ENCODE peak calls at places on chromosomes 13 and 19, in six cellular contexts. I is sigmoid colon, B is breast epithelium, N is suprapubic skin, E is endothelial cell of umbilical vein, Y is HepG2. A is an unnamed sample.
A peak's percentile ranks its signal among the peaks of the same experiment; 100 is the strongest.

GRCh38 chr13:58085819-58086218 is 454.3 kb downstream of the PCDH17 start:
- DNase-seq in I (no peak), B (no peak), N (no peak), E (no peak), Y (no peak), A (no peak)

GRCh38 chr19:2788237-2788636 is 2.9 kb downstream of the THOP1 start:
- DNase-seq in I (no peak), B (no peak), N (no peak), E (no peak), Y (peak; percentile 52), A (no peak)

GRCh38 chr19:2375341-2376121 is 15.5 kb downstream of the TMPRSS9 start:
- DNase-seq in I (no peak), B (no peak), N (no peak), E (no peak), Y (no peak), A (no peak)

GRCh38 chr13:76035711-76036110 is 399.6 kb downstream of the LMO7 start:
- DNase-seq in I (no peak), B (no peak), N (no peak), E (peak; percentile 4), Y (no peak), A (no peak)

GRCh38 chr13:28297341-28297740 is 159.0 kb downstream of the PAN3 start:
- DNase-seq in I (no peak), B (no peak), N (no peak), E (no peak), Y (no peak), A (no peak)

GRCh38 chr13:75263741-75264407 is 218.1 kb downstream of the TBC1D4 start:
- DNase-seq in I (no peak), B (no peak), N (no peak), E (no peak), Y (no peak), A (no peak)

GRCh38 chr13:113437408-113438010 is 15.8 kb downstream of the ADPRHL1 start:
- DNase-seq in I (no peak), B (no peak), N (no peak), E (no peak), Y (peak; percentile 76), A (no peak)

GRCh38 chr19:18700501-18701249 is 17.2 kb downstream of the CRTC1 start:
- DNase-seq in I (peak; percentile 92), B (peak; percentile 67), N (peak; percentile 78), E (peak; percentile 43), Y (no peak), A (peak; percentile 83)

GRCh38 chr13:34208326-34208725 is 390.4 kb downstream of the RFC3 start:
- DNase-seq in I (no peak), B (no peak), N (no peak), E (no peak), Y (no peak), A (no peak)

GRCh38 chr19:46380690-46381089 is 32.7 kb downstream of the CCDC8 start:
- DNase-seq in I (no peak), B (no peak), N (no peak), E (peak; percentile 34), Y (no peak), A (no peak)

GRCh38 chr13:42354246-42355117 is 82.5 kb downstream of the AKAP11 start:
- DNase-seq in I (no peak), B (no peak), N (no peak), E (peak; percentile 8), Y (no peak), A (no peak)

GRCh38 chr13:46893221-46893620 is 3.6 kb downstream of the HTR2A start:
- DNase-seq in I (no peak), B (no peak), N (no peak), E (no peak), Y (no peak), A (no peak)
- H3K4me3 ChIP-seq in I (peak overlapping the region; percentile 64), B (no peak overlapping the region), N (peak overlapping the region; percentile 47), E (no peak overlapping the region), Y (no peak overlapping the region), A (no peak overlapping the region)

DNA sequence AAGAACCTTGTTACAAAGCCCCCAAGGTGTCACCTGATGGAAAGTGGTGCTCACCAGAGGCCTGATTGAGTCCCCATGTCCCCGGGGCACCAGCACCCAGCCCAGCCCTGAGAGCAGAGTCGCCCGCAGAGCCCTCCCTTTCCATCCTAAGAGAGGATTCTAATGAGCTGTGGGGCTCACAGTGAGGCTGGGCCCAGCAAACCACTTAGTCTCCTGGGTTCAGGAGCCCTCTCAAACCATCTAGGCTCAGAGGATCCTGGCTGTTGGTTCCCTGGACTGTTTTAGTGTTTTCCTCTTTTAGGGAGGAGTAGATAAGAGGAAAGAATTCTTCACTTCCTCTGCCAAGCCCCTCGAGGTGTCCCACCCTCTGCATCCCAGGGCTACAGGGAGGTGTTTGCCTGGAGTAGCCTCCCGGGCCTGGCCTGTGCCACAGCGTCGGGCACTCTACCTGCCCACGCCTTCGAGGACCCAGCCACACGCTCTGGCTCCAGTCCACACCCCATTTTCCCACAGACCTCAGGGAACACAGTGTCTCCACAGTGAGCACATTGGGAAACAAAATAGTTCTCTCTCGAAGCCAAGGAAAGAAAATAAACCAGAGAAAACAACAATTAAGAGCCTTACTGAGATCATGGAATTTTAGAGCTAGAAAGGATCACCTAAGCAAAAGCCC is 34.4 kb downstream of the DHRS12 start:
- DNase-seq in I (peak; percentile 87), B (peak; percentile 87), N (peak; percentile 82), E (no peak), Y (no peak), A (peak; percentile 49)
- TF ChIP-seq POLR2AphosphoS5 in I (peak; percentile 76), B (peak; percentile 90), N (peak; percentile 72), E (no peak), Y (no peak), A (peak; percentile 91)

GRCh38 chr13:99355267-99356215 is 48.3 kb upstream of the GPR183 start:
- DNase-seq in I (no peak), B (no peak), N (no peak), E (no peak), Y (no peak), A (no peak)
- H3K4me3 ChIP-seq in I (peak overlapping the region; percentile 19), B (no peak overlapping the region), N (peak overlapping the region; percentile 2), E (no peak overlapping the region), Y (no peak overlapping the region), A (no peak overlapping the region)

GRCh38 chr13:98482476-98483444 is 94.1 kb downstream of the STK24 start:
- DNase-seq in I (peak; percentile 94), B (peak; percentile 57), N (peak; percentile 83), E (peak; percentile 87), Y (no peak), A (peak; percentile 68)
- TF ChIP-seq POLR2AphosphoS5 in I (peak; percentile 72), B (peak; percentile 23), N (no peak), E (peak; percentile 25), Y (no peak), A (peak; percentile 73)

GRCh38 chr19:41521860-41522555 is 54.0 kb upstream of the CEACAM21 start:
- DNase-seq in I (no peak), B (no peak), N (no peak), E (no peak), Y (no peak), A (no peak)
- H3K4me3 ChIP-seq in I (peak overlapping the region; percentile 38), B (peak overlapping the region; percentile 28), N (peak overlapping the region; percentile 47), E (peak overlapping the region; percentile 37), Y (no peak overlapping the region), A (no peak overlapping the region)

DNA sequence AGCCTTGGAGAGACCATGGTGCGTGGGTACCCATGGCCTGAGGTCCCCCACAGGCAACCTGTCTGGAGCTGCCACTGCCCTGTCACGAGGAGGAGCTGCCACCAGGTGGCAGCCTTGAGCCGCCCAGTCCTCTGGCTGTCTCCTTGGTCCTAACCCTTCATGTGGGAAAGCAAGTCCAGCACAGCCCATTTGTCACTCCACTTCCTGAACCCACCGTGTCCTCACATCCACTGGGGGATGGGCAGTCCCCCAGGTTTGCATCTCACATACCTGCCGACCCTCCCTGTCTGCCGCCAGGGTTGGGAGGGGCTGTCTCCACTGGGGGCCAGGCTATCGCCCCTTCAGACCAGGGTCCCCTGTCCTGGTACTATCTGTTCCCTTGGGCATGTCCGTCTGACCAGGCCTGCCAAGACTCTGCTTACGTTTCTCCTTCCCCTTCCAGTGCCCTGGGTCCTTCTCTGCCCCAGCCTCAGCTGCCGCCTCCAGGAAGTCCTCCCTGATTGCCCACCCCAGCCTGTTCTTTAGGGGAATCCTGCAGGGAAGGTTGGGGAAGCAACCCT is 4.5 kb downstream of the FAM174C start:
- DNase-seq in I (peak; percentile 90), B (peak; percentile 72), N (peak; percentile 87), E (peak; percentile 84), Y (peak; percentile 68), A (peak; percentile 72)
- TF ChIP-seq POLR2AphosphoS5 in I (no peak), B (peak; percentile 26), N (no peak), E (no peak), Y (no peak), A (peak; percentile 48)

DNA sequence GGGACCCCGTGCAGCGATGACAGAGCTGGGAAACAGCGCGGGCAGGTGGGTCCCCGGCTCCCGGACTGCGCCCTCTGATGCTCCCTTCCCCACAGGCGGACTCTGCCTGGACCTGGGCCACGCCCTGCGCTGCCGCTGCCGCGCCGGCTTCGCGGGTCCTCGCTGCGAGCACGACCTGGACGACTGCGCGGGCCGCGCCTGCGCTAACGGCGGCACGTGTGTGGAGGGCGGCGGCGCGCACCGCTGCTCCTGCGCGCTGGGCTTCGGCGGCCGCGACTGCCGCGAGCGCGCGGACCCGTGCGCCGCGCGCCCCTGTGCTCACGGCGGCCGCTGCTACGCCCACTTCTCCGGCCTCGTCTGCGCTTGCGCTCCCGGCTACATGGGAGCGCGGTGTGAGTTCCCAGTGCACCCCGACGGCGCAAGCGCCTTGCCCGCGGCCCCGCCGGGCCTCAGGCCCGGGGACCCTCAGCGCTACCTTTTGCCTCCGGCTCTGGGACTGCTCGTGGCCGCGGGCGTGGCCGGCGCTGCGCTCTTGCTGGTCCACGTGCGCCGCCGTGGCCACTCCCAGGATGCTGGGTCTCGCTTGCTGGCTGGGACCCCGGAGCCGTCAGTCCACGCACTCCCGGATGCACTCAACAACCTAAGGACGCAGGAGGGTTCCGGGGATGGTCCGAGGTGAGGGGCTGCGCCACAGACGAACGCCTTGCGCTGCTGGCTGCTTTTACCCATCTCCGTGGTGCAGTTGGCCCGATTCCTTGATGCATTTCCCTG is 7.8 kb upstream of the SELENOV start:
- DNase-seq in I (no peak), B (no peak), N (no peak), E (peak; percentile 69), Y (peak; percentile 60), A (no peak)
- H3K4me3 ChIP-seq in I (peak overlapping the region; percentile 45), B (peak overlapping the region; percentile 34), N (peak overlapping the region; percentile 48), E (peak overlapping the region; percentile 45), Y (no peak overlapping the region), A (peak overlapping the region; percentile 7)

GRCh38 chr13:79562557-79562956 is 81.6 kb downstream of the NDFIP2 start:
- DNase-seq in I (no peak), B (no peak), N (no peak), E (no peak), Y (no peak), A (no peak)

GRCh38 chr13:79571147-79571546 is 90.2 kb downstream of the NDFIP2 start:
- DNase-seq in I (no peak), B (no peak), N (no peak), E (no peak), Y (no peak), A (no peak)

GRCh38 chr13:79560954-79561353 is 80.0 kb downstream of the NDFIP2 start:
- DNase-seq in I (no peak), B (no peak), N (no peak), E (no peak), Y (no peak), A (no peak)

GRCh38 chr13:79566118-79566517 is 85.2 kb downstream of the NDFIP2 start:
- DNase-seq in I (no peak), B (no peak), N (no peak), E (no peak), Y (no peak), A (no peak)
- TF ChIP-seq POLR2AphosphoS5 in I (no peak), B (no peak), N (no peak), E (no peak), Y (no peak), A (no peak)